ENCODE peak calls at places on chromosomes 11 and 22, in seven cellular contexts. One of them, this sample, is unnamed.

GRCh38 chr11:105825141-105825540 is 196.9 kb downstream of the MSANTD4 start:
- DNase-seq in heart left ventricle: no peak
- DNase-seq in activated CD4-positive, alpha-beta T cell treated with anti-CD3 and anti-CD28 coated beads, Interleukin-2, amount 50 U/mL, for 24 hours: no peak
- DNase-seq in neuronal stem cell: no peak
- DNase-seq in endothelial cell: no peak
- DNase-seq in caudate nucleus: no peak
- DNase-seq in upper lobe of right lung: no peak
- DNase-seq in this sample: no peak

GRCh38 chr11:34501500-34501899 is 12.1 kb downstream of the ELF5 start:
- DNase-seq in caudate nucleus: no peak
- DNase-seq in neuronal stem cell: no peak
- DNase-seq in upper lobe of right lung: no peak
- DNase-seq in heart left ventricle: no peak
- DNase-seq in activated CD4-positive, alpha-beta T cell treated with anti-CD3 and anti-CD28 coated beads, Interleukin-2, amount 50 U/mL, for 24 hours: no peak
- DNase-seq in endothelial cell: no peak
- DNase-seq in this sample: no peak

GRCh38 chr11:67303989-67304411 is 670 bp downstream of the SSH3 start:
- DNase-seq in upper lobe of right lung: peak
- DNase-seq in caudate nucleus: no peak
- DNase-seq in neuronal stem cell: no peak
- DNase-seq in activated CD4-positive, alpha-beta T cell treated with anti-CD3 and anti-CD28 coated beads, Interleukin-2, amount 50 U/mL, for 24 hours: no peak
- DNase-seq in heart left ventricle: peak
- DNase-seq in endothelial cell: no peak
- DNase-seq in this sample: no peak

GRCh38 chr11:25981998-25982397 is 349.9 kb upstream of the ANO3 start:
- DNase-seq in endothelial cell: peak
- DNase-seq in caudate nucleus: no peak
- DNase-seq in upper lobe of right lung: no peak
- DNase-seq in activated CD4-positive, alpha-beta T cell treated with anti-CD3 and anti-CD28 coated beads, Interleukin-2, amount 50 U/mL, for 24 hours: no peak
- DNase-seq in heart left ventricle: no peak
- DNase-seq in neuronal stem cell: peak
- DNase-seq in this sample: no peak

GRCh38 chr22:26570864-26571525 is 18.9 kb downstream of the TPST2 start:
- DNase-seq in caudate nucleus: no peak
- DNase-seq in activated CD4-positive, alpha-beta T cell treated with anti-CD3 and anti-CD28 coated beads, Interleukin-2, amount 50 U/mL, for 24 hours: no peak
- DNase-seq in upper lobe of right lung: no peak
- DNase-seq in endothelial cell: no peak
- DNase-seq in neuronal stem cell: no peak
- DNase-seq in heart left ventricle: no peak
- DNase-seq in this sample: no peak

GRCh38 chr11:66692871-66693331 is 15.2 kb upstream of the RBM4B start:
- DNase-seq in neuronal stem cell: no peak
- DNase-seq in endothelial cell: no peak
- DNase-seq in upper lobe of right lung: peak
- DNase-seq in activated CD4-positive, alpha-beta T cell treated with anti-CD3 and anti-CD28 coated beads, Interleukin-2, amount 50 U/mL, for 24 hours: no peak
- DNase-seq in heart left ventricle: no peak
- DNase-seq in caudate nucleus: no peak
- DNase-seq in this sample: no peak

GRCh38 chr11:46001427-46002049 is 79.1 kb downstream of the LARGE2 start:
- DNase-seq in upper lobe of right lung: no peak
- DNase-seq in caudate nucleus: no peak
- DNase-seq in endothelial cell: no peak
- DNase-seq in heart left ventricle: no peak
- DNase-seq in activated CD4-positive, alpha-beta T cell treated with anti-CD3 and anti-CD28 coated beads, Interleukin-2, amount 50 U/mL, for 24 hours: no peak
- DNase-seq in neuronal stem cell: peak
- DNase-seq in this sample: no peak

GRCh38 chr22:17858033-17858432 is 83.8 kb upstream of the BID start:
- DNase-seq in endothelial cell: no peak
- DNase-seq in neuronal stem cell: no peak
- DNase-seq in activated CD4-positive, alpha-beta T cell treated with anti-CD3 and anti-CD28 coated beads, Interleukin-2, amount 50 U/mL, for 24 hours: no peak
- DNase-seq in caudate nucleus: no peak
- DNase-seq in heart left ventricle: no peak
- DNase-seq in upper lobe of right lung: no peak
- DNase-seq in this sample: no peak

GRCh38 chr11:28133146-28133545 is 25.0 kb downstream of the METTL15 start:
- DNase-seq in neuronal stem cell: no peak
- DNase-seq in activated CD4-positive, alpha-beta T cell treated with anti-CD3 and anti-CD28 coated beads, Interleukin-2, amount 50 U/mL, for 24 hours: no peak
- DNase-seq in endothelial cell: no peak
- DNase-seq in caudate nucleus: no peak
- DNase-seq in heart left ventricle: no peak
- DNase-seq in upper lobe of right lung: no peak
- DNase-seq in this sample: no peak

GRCh38 chr11:16959528-16960100 is 54.6 kb downstream of the PLEKHA7 start:
- DNase-seq in endothelial cell: no peak
- DNase-seq in neuronal stem cell: no peak
- DNase-seq in heart left ventricle: no peak
- DNase-seq in caudate nucleus: no peak
- DNase-seq in activated CD4-positive, alpha-beta T cell treated with anti-CD3 and anti-CD28 coated beads, Interleukin-2, amount 50 U/mL, for 24 hours: no peak
- DNase-seq in upper lobe of right lung: no peak
- DNase-seq in this sample: no peak

GRCh38 chr22:26952654-26953379 is 295.4 kb downstream of the MIAT start:
- DNase-seq in activated CD4-positive, alpha-beta T cell treated with anti-CD3 and anti-CD28 coated beads, Interleukin-2, amount 50 U/mL, for 24 hours: no peak
- DNase-seq in heart left ventricle: no peak
- DNase-seq in neuronal stem cell: peak
- DNase-seq in caudate nucleus: no peak
- DNase-seq in endothelial cell: no peak
- DNase-seq in upper lobe of right lung: no peak
- DNase-seq in this sample: no peak

GRCh38 chr11:45324459-45324858 is 38.3 kb upstream of the SYT13 start:
- DNase-seq in upper lobe of right lung: no peak
- DNase-seq in endothelial cell: no peak
- DNase-seq in activated CD4-positive, alpha-beta T cell treated with anti-CD3 and anti-CD28 coated beads, Interleukin-2, amount 50 U/mL, for 24 hours: no peak
- DNase-seq in caudate nucleus: no peak
- DNase-seq in heart left ventricle: no peak
- DNase-seq in neuronal stem cell: no peak
- DNase-seq in this sample: no peak